ENCODE peak calls at places on chromosome 5, in seven cellular contexts. H is PC-3, K is HCT116, F is hepatocyte, P is GM23248, C is neural progenitor cell, W is GM23338. X is an unnamed sample.

GRCh38 chr5:119417891-119418781 is 34.2 kb upstream of the HSD17B4 start:
- DNase-seq in C (peak), P (peak), W (no peak), H (peak), K (no peak), F (no peak), X (no peak)

GRCh38 chr5:4544049-4544675 is 596.0 kb upstream of the ADAMTS16 start:
- DNase-seq in F (no peak), C (peak), K (no peak), W (peak), P (no peak), H (no peak), X (no peak)

GRCh38 chr5:87121315-87122170 is 146.1 kb upstream of the RASA1 start:
- DNase-seq in C (no peak), P (peak), F (no peak), H (peak), K (peak), W (no peak), X (peak)

GRCh38 chr5:158725223-158725825 is 374.4 kb downstream of the EBF1 start:
- DNase-seq in H (peak), C (no peak), F (no peak), P (peak), K (no peak), W (no peak), X (peak)

GRCh38 chr5:10457682-10458574 is 16.2 kb downstream of the ROPN1L start:
- DNase-seq in C (peak), W (peak), H (peak), K (no peak), P (peak), F (no peak), X (no peak)

GRCh38 chr5:81247441-81247972 is 14.4 kb downstream of the CKMT2 start:
- DNase-seq in F (no peak), K (peak), P (peak), C (peak), W (no peak), H (peak), X (no peak)

GRCh38 chr5:151718168-151718567 is 31.5 kb upstream of the SPARC start:
- DNase-seq in P (peak), F (no peak), K (no peak), C (no peak), H (no peak), W (no peak), X (no peak)

GRCh38 chr5:19771174-19771835 is 216.7 kb downstream of the CDH18 start:
- DNase-seq in H (peak), F (peak), P (peak), W (peak), K (no peak), C (no peak), X (no peak)

GRCh38 chr5:38681966-38682365 is 125.5 kb upstream of the LIFR start:
- DNase-seq in K (no peak), F (no peak), H (no peak), C (no peak), P (no peak), W (no peak), X (no peak)

GRCh38 chr5:173941758-173942401 is 47.1 kb upstream of the C5orf47 start:
- DNase-seq in C (peak), H (peak), K (no peak), F (no peak), P (no peak), W (peak), X (no peak)

GRCh38 chr5:151904921-151905320 is 19.7 kb downstream of the GLRA1 start:
- DNase-seq in K (no peak), P (no peak), C (no peak), F (no peak), W (no peak), H (no peak), X (no peak)

GRCh38 chr5:464446-464842 is 21.5 kb downstream of the EXOC3 start:
- DNase-seq in K (no peak), P (no peak), C (no peak), F (no peak), W (no peak), H (no peak), X (no peak)

GRCh38 chr5:156475182-156475830 is 148.3 kb downstream of the SGCD start:
- DNase-seq in H (no peak), P (no peak), C (no peak), W (no peak), F (peak), K (no peak), X (no peak)

GRCh38 chr5:104412649-104413240 is 850.2 kb upstream of the NUDT12 start:
- DNase-seq in P (peak), F (peak), C (peak), H (peak), K (peak), W (peak), X (peak)

GRCh38 chr5:170614071-170614490 is 110.3 kb downstream of the KCNIP1 start:
- DNase-seq in P (no peak), K (no peak), F (no peak), C (no peak), H (no peak), W (no peak), X (no peak)

GRCh38 chr5:16574789-16575785 is 41.7 kb downstream of the RETREG1 start:
- DNase-seq in P (peak), W (peak), H (peak), K (no peak), F (no peak), C (peak), X (no peak)

GRCh38 chr5:3006961-3007551 is 255.6 kb upstream of the IRX2 start:
- DNase-seq in H (no peak), F (no peak), C (no peak), W (no peak), P (no peak), K (no peak), X (no peak)

GRCh38 chr5:43295202-43295601 is 18.0 kb downstream of the HMGCS1 start:
- DNase-seq in H (no peak), C (no peak), W (no peak), P (no peak), F (no peak), K (no peak), X (no peak)

GRCh38 chr5:111389390-111390082 is 122.8 kb downstream of the STARD4 start:
- DNase-seq in H (peak), C (no peak), P (peak), K (peak), W (no peak), F (no peak), X (no peak)

GRCh38 chr5:130520211-130520610 is 615.9 kb downstream of the CHSY3 start:
- DNase-seq in H (peak), K (no peak), F (no peak), C (peak), W (peak), P (no peak), X (no peak)

GRCh38 chr5:71830626-71831539 is 111.8 kb downstream of the CARTPT start:
- DNase-seq in W (peak), C (no peak), P (peak), F (peak), H (peak), K (no peak), X (no peak)

GRCh38 chr5:162607879-162608278 is 540.3 kb downstream of the GABRG2 start:
- DNase-seq in K (no peak), F (no peak), P (no peak), H (no peak), C (no peak), W (peak), X (no peak)

GRCh38 chr5:138274189-138274853 is at the start of gene GFRA3:
- DNase-seq in H (no peak), W (peak), F (peak), P (peak), K (no peak), C (peak), X (no peak)

GRCh38 chr5:120507197-120507596 is 43.1 kb downstream of the PRR16 start:
- DNase-seq in F (no peak), K (no peak), H (no peak), C (no peak), P (peak), W (no peak), X (no peak)

DNA sequence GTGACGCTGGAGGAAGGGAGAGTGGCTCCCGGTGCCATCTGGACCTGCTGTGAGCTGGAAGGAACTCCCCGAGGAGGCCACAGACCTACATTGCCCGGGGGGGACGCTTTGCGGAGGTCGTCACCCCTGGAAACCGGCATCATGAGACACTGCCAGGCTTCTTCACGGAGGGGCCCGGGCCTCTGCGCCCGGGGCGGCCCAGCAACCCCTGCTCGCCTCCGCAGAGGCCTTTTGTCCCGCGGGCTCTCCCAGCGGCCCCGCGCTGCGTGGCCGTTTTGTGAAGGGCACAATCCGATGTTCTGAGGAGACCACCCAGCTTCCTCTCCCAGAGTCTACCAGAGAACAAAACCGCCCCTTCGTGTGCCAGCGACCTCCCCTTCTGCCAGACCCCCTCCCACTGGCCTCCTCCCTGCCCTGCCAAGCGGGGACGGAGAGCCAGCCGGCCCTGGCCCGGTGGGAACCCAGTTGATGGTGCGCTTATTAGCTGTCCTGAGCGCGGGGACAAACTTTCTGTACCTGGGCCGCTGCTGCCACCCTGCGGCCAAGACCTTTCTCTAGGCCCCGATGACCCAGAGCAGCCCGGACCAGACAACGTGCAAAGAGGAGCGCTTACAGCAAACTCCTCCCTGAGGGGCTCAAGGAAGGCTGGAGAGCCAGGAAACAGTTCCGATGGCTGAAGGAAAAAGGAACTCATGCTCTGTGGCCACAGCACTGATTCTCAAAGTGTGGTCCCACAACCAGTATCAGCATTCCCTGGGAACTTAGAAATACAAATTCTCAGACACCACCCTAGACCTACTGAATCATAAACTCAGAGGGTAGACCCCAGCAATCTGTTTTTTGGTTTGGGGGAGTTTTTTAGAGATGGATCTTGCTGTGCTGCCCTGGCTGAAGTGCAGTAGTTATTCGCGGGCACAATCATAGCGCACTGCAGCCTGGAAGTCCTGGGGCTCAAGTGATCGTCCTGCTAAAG is 86.7 kb downstream of the SLC1A3 start:
- DNase-seq in C (peak), W (peak), K (peak), P (peak), H (peak), F (peak), X (peak)
- H2AFZ ChIP-seq in C (peak), W (peak), K (peak), P (peak), H (peak), F (peak), X (no peak)

DNA sequence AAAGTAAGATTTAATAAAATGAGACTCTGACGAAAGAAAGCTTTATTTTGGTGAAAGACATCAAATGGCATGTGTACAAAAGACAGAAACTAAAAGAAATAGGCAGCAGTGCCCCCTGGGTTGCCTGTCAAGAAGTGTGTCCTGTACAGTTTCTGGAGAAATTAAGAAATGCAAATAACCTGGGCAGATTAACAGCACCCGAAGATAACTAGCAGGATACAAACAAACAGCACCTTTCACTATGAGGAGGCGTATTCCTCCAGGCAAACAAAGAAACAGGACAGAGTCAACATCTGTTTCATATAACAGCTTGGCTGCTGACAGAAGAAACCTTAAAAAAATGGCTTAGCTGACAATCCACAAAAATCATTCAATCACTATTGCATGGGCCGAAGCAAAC is 162.3 kb downstream of the ARL15 start:
- DNase-seq in H (no peak), K (no peak), C (no peak), W (no peak), P (peak), F (no peak), X (no peak)
- TF ChIP-seq EZH2phosphoT487 in H (no peak), K (no peak), C (no peak), W (no peak), P (no peak), F (no peak), X (no peak)

GRCh38 chr5:169367861-169368260 is 66.9 kb upstream of the SLIT3 start:
- DNase-seq in W (no peak), C (no peak), F (no peak), P (peak), H (no peak), K (no peak), X (no peak)
- H2AFZ ChIP-seq in W (no peak), C (no peak), F (no peak), P (no peak), H (no peak), K (no peak), X (no peak)

DNA sequence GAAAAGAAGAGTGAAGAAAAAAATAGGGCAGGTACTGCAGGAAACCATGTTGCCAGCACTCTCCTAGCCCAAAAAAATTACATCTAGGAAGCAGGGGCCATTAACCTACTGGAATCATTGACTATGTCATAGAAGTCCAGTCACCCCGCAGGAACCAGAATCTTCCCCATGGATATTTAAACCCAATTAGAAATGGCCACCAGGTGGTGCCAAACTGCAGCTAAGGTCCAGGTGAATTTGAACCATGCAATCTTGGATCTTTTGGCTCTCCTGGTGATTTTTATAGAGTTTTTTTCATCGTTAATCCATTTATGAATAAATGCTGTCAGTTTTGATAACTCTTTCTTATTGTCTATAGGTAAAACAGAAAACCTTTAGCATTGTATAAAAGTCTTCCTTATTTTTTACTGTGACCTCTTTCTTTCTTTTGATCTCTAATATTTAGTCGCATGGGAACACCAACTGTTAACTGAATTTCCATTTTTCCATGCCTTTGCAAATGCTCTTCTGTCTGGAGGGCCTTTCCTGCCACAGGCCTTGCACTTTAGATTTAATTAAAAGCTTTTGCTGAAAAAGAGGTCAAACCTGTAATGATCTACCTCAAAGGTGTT is 147.5 kb upstream of the FGF10 start:
- DNase-seq in P (peak), F (peak), W (peak), K (peak), H (peak), C (peak), X (peak)
- TF ChIP-seq EZH2phosphoT487 in P (no peak), F (no peak), W (no peak), K (no peak), H (no peak), C (no peak), X (no peak)

DNA sequence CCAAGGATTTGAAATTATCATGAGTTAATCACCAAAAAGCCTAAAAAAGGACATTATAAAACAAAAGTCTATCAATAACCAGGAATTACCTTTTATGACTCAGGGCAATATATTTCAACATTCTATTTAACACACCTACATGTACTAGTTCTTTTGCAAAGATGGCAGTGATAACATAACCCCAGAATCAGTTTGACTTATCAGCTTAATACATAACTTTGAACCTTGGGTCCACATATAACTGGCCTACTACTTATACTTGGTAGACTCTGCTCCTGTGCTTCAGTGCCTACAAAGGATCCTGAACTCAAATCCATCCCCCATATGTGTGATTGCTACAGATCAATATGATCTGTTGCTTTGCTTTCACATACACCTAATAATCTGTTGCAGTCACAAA is 25.7 kb downstream of the DEPDC1B start:
- DNase-seq in F (no peak), K (no peak), H (no peak), C (no peak), W (no peak), P (no peak), X (no peak)
- H2AFZ ChIP-seq in F (no peak), K (no peak), H (no peak), C (no peak), W (no peak), P (peak), X (no peak)

DNA sequence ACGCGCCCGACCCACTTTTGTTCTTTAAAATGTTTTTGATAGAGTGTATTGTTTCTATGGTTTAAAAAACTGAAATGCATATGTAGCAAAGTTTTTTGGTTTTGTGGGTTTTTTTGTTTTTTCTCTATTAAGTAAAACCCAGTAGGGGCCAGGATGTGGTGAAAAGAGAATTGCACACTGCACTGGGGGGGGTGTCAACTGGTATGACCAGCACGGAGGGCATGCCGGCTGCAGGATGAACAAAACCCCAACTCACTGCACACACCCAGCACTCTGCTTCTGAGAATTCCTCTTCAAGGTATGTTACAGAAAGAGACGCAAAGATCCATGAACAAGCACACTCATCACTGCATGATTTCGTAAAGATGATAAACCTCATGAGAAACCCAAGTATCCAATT is 75.0 kb downstream of the STK10 start:
- DNase-seq in H (no peak), P (no peak), W (no peak), C (no peak), F (no peak), K (no peak), X (peak)
- TF ChIP-seq EZH2phosphoT487 in H (no peak), P (no peak), W (no peak), C (no peak), F (no peak), K (no peak), X (no peak)

GRCh38 chr5:141039517-141039916 is 11.7 kb upstream of the PCDHB1 start:
- DNase-seq in C (no peak), F (peak), W (peak), H (peak), K (no peak), P (no peak), X (no peak)
- H2AFZ ChIP-seq in C (peak), F (no peak), W (peak), H (peak), K (no peak), P (no peak), X (no peak)

GRCh38 chr5:146399446-146399845 is 47.7 kb upstream of the TCERG1 start:
- DNase-seq in W (no peak), H (no peak), P (no peak), C (no peak), F (no peak), K (no peak), X (no peak)

GRCh38 chr5:146395233-146395632 is 51.9 kb upstream of the TCERG1 start:
- DNase-seq in H (no peak), K (no peak), W (peak), P (no peak), F (no peak), C (peak), X (no peak)

GRCh38 chr5:146402949-146403348 is 44.2 kb upstream of the TCERG1 start:
- DNase-seq in W (peak), F (no peak), C (peak), K (no peak), P (no peak), H (no peak), X (no peak)

GRCh38 chr5:146401021-146401420 is 46.1 kb upstream of the TCERG1 start:
- DNase-seq in C (no peak), H (no peak), K (no peak), P (no peak), F (no peak), W (no peak), X (no peak)

DNA sequence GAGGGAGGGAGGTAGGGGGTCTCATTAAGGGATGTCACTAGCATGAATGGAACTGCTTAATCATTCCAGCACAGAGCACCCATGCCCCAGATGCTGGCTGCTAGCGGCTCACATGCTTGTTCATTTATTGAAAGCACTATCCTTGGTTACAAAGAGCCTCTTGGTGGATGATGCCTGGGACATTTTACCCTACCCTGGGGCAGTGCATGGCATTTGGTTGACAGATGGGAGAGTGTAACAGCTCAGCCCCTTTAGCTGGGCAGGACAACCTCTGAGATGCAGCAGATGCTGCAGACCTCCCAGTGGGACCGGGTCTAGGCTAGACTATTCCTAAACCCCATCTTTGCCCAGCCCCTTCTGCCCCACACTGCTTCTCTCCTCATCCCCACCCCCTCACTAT is 46.9 kb upstream of the TCERG1 start:
- DNase-seq in W (no peak), K (no peak), F (no peak), H (no peak), P (no peak), C (no peak), X (no peak)
- TF ChIP-seq EZH2phosphoT487 in W (no peak), K (no peak), F (no peak), H (no peak), P (no peak), C (no peak), X (no peak)

DNA sequence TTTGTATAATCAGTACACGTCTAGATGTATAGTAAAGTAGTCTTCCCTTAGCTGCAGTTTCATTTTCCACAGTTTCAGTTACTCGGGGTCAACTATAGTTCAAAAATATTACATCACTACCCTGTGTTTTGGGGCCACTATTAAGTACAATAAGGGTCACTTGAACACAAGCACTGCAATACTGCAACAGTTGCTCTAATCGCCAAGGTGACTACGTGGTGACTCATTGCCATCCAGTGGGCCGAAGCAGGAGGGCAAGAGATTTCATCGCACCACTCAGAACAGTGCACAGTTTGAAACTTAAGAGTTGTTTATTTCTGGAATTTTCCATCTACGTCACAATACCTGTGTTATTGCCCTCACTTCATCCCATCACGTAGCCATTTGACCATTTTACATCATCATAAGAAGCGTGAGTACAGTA is at the start of gene ARL14EPL:
- DNase-seq in K (peak), W (peak), H (peak), C (peak), F (peak), P (peak), X (no peak)
- H2AFZ ChIP-seq in K (peak), W (no peak), H (no peak), C (no peak), F (no peak), P (peak), X (no peak)

X was measured in OCI-LY7.